ENCODE peak calls at places on chromosomes 6 and 20, in nine cellular contexts. One of them, this sample, is unnamed.

GRCh38 chr20:12677925-12678324 is 330.8 kb upstream of the SPTLC3 start:
- DNase-seq in vagina: no peak
- DNase-seq in HFF-Myc: no peak
- DNase-seq in BE2C: no peak
- DNase-seq in SHP77: no peak
- DNase-seq in sciatic nerve: no peak
- DNase-seq in HFFc6: no peak
- DNase-seq in anterior cingulate cortex: no peak
- DNase-seq in Kasumi-1: no peak
- DNase-seq in this sample: no peak

GRCh38 chr6:15594512-15595241 is 68.2 kb downstream of the DTNBP1 start:
- DNase-seq in SHP77: no peak
- DNase-seq in BE2C: no peak
- DNase-seq in HFFc6: no peak
- DNase-seq in anterior cingulate cortex: no peak
- DNase-seq in HFF-Myc: no peak
- DNase-seq in vagina: no peak
- DNase-seq in Kasumi-1: no peak
- DNase-seq in sciatic nerve: no peak
- DNase-seq in this sample: no peak

GRCh38 chr6:161301338-161301737 is 27.5 kb upstream of the AGPAT4 start:
- DNase-seq in HFF-Myc: peak; percentile 5
- DNase-seq in HFFc6: peak; percentile 38
- DNase-seq in SHP77: no peak
- DNase-seq in sciatic nerve: no peak
- DNase-seq in BE2C: no peak
- DNase-seq in anterior cingulate cortex: no peak
- DNase-seq in vagina: no peak
- DNase-seq in Kasumi-1: no peak
- DNase-seq in this sample: no peak

GRCh38 chr6:169575365-169575764 is 126.5 kb downstream of the WDR27 start:
- DNase-seq in HFF-Myc: no peak
- DNase-seq in Kasumi-1: no peak
- DNase-seq in sciatic nerve: no peak
- DNase-seq in BE2C: no peak
- DNase-seq in anterior cingulate cortex: no peak
- DNase-seq in vagina: no peak
- DNase-seq in SHP77: no peak
- DNase-seq in HFFc6: no peak
- DNase-seq in this sample: no peak

GRCh38 chr6:115796061-115796460 is 264.6 kb downstream of the FRK start:
- DNase-seq in Kasumi-1: no peak
- DNase-seq in SHP77: no peak
- DNase-seq in sciatic nerve: no peak
- DNase-seq in HFF-Myc: no peak
- DNase-seq in anterior cingulate cortex: no peak
- DNase-seq in vagina: no peak
- DNase-seq in HFFc6: no peak
- DNase-seq in BE2C: no peak
- DNase-seq in this sample: no peak

GRCh38 chr20:32354592-32355416 is 3.3 kb upstream of the ASXL1 start:
- DNase-seq in HFFc6: peak; percentile 75
- DNase-seq in SHP77: no peak
- DNase-seq in sciatic nerve: no peak
- DNase-seq in Kasumi-1: no peak
- DNase-seq in anterior cingulate cortex: no peak
- DNase-seq in vagina: no peak
- DNase-seq in BE2C: peak; percentile 78
- DNase-seq in HFF-Myc: no peak
- DNase-seq in this sample: no peak

GRCh38 chr6:158686791-158687381 is 37.0 kb downstream of the SYTL3 start:
- DNase-seq in sciatic nerve: no peak
- DNase-seq in vagina: peak; percentile 25
- DNase-seq in Kasumi-1: peak; percentile 91
- DNase-seq in SHP77: no peak
- DNase-seq in anterior cingulate cortex: no peak
- DNase-seq in HFFc6: no peak
- DNase-seq in HFF-Myc: no peak
- DNase-seq in BE2C: no peak
- DNase-seq in this sample: no peak

GRCh38 chr20:63191400-63191799 is 24.5 kb downstream of the YTHDF1 start:
- DNase-seq in vagina: no peak
- DNase-seq in anterior cingulate cortex: no peak
- DNase-seq in sciatic nerve: no peak
- DNase-seq in Kasumi-1: no peak
- DNase-seq in BE2C: peak; percentile 55
- DNase-seq in SHP77: peak; percentile 99
- DNase-seq in HFF-Myc: no peak
- DNase-seq in HFFc6: no peak
- DNase-seq in this sample: no peak

GRCh38 chr6:168671863-168672546 is 231.0 kb downstream of the SMOC2 start:
- DNase-seq in Kasumi-1: no peak
- DNase-seq in SHP77: no peak
- DNase-seq in HFFc6: no peak
- DNase-seq in HFF-Myc: no peak
- DNase-seq in anterior cingulate cortex: no peak
- DNase-seq in sciatic nerve: no peak
- DNase-seq in BE2C: no peak
- DNase-seq in vagina: no peak
- DNase-seq in this sample: no peak

GRCh38 chr6:136647363-136647763 is 97.1 kb upstream of the MAP7 start:
- DNase-seq in HFF-Myc: peak; percentile 46
- DNase-seq in sciatic nerve: no peak
- DNase-seq in HFFc6: no peak
- DNase-seq in BE2C: no peak
- DNase-seq in anterior cingulate cortex: no peak
- DNase-seq in Kasumi-1: no peak
- DNase-seq in vagina: no peak
- DNase-seq in SHP77: no peak
- DNase-seq in this sample: no peak

GRCh38 chr6:111478064-111478476 is 4.9 kb downstream of the REV3L start:
- DNase-seq in vagina: no peak
- DNase-seq in HFFc6: peak; percentile 19
- DNase-seq in anterior cingulate cortex: no peak
- DNase-seq in BE2C: no peak
- DNase-seq in Kasumi-1: peak; percentile 52
- DNase-seq in SHP77: no peak
- DNase-seq in sciatic nerve: no peak
- DNase-seq in HFF-Myc: no peak
- DNase-seq in this sample: no peak

GRCh38 chr6:170433163-170434095 is 119.7 kb downstream of the PSMB1 start:
- DNase-seq in vagina: peak; percentile 82
- DNase-seq in Kasumi-1: no peak
- DNase-seq in anterior cingulate cortex: no peak
- DNase-seq in SHP77: no peak
- DNase-seq in sciatic nerve: no peak
- DNase-seq in HFF-Myc: no peak
- DNase-seq in BE2C: no peak
- DNase-seq in HFFc6: no peak
- DNase-seq in this sample: no peak

GRCh38 chr20:57881466-57882405 is 171.9 kb upstream of the PMEPA1 start:
- DNase-seq in SHP77: no peak
- DNase-seq in HFFc6: no peak
- DNase-seq in sciatic nerve: no peak
- DNase-seq in anterior cingulate cortex: no peak
- DNase-seq in Kasumi-1: no peak
- DNase-seq in HFF-Myc: peak; percentile 45
- DNase-seq in BE2C: peak; percentile 59
- DNase-seq in vagina: peak; percentile 77
- DNase-seq in this sample: no peak

GRCh38 chr6:38865521-38866174 is 150.5 kb downstream of the DNAH8 start:
- DNase-seq in BE2C: no peak
- DNase-seq in anterior cingulate cortex: no peak
- DNase-seq in SHP77: no peak
- DNase-seq in vagina: no peak
- DNase-seq in HFFc6: no peak
- DNase-seq in sciatic nerve: no peak
- DNase-seq in Kasumi-1: no peak
- DNase-seq in HFF-Myc: no peak
- DNase-seq in this sample: no peak

GRCh38 chr6:112881828-112882227 is 534.7 kb downstream of the RFPL4B start:
- DNase-seq in vagina: no peak
- DNase-seq in HFF-Myc: no peak
- DNase-seq in sciatic nerve: no peak
- DNase-seq in BE2C: no peak
- DNase-seq in Kasumi-1: no peak
- DNase-seq in SHP77: no peak
- DNase-seq in HFFc6: peak; percentile 23
- DNase-seq in anterior cingulate cortex: no peak
- DNase-seq in this sample: no peak

GRCh38 chr6:138231399-138231886 is 13.2 kb upstream of the PBOV1 start:
- DNase-seq in vagina: no peak
- DNase-seq in Kasumi-1: no peak
- DNase-seq in anterior cingulate cortex: no peak
- DNase-seq in HFF-Myc: no peak
- DNase-seq in sciatic nerve: no peak
- DNase-seq in SHP77: peak; percentile 15
- DNase-seq in BE2C: no peak
- DNase-seq in HFFc6: no peak
- DNase-seq in this sample: no peak

GRCh38 chr20:44754554-44754953 is 8.9 kb downstream of the KCNK15 start:
- DNase-seq in HFF-Myc: no peak
- DNase-seq in anterior cingulate cortex: no peak
- DNase-seq in SHP77: no peak
- DNase-seq in BE2C: no peak
- DNase-seq in Kasumi-1: no peak
- DNase-seq in HFFc6: no peak
- DNase-seq in vagina: no peak
- DNase-seq in sciatic nerve: no peak
- DNase-seq in this sample: no peak

GRCh38 chr6:132425176-132425575 is 23.9 kb upstream of the MOXD1 start:
- DNase-seq in SHP77: no peak
- DNase-seq in Kasumi-1: no peak
- DNase-seq in HFFc6: no peak
- DNase-seq in anterior cingulate cortex: no peak
- DNase-seq in BE2C: no peak
- DNase-seq in HFF-Myc: no peak
- DNase-seq in vagina: no peak
- DNase-seq in sciatic nerve: no peak
- DNase-seq in this sample: no peak

GRCh38 chr20:49586967-49587587 is 19.1 kb upstream of the PTGIS start:
- DNase-seq in sciatic nerve: no peak
- DNase-seq in Kasumi-1: no peak
- DNase-seq in BE2C: no peak
- DNase-seq in vagina: no peak
- DNase-seq in anterior cingulate cortex: no peak
- DNase-seq in HFFc6: peak; percentile 24
- DNase-seq in HFF-Myc: peak; percentile 91
- DNase-seq in SHP77: no peak
- DNase-seq in this sample: no peak

GRCh38 chr6:7264041-7264440 is 49.0 kb downstream of the SSR1 start:
- DNase-seq in anterior cingulate cortex: no peak
- DNase-seq in BE2C: no peak
- DNase-seq in Kasumi-1: no peak
- DNase-seq in HFFc6: no peak
- DNase-seq in SHP77: no peak
- DNase-seq in sciatic nerve: no peak
- DNase-seq in vagina: no peak
- DNase-seq in HFF-Myc: no peak
- DNase-seq in this sample: no peak

GRCh38 chr6:131062245-131063027 is 609 bp downstream of the EPB41L2 start:
- DNase-seq in Kasumi-1: peak; percentile 33
- DNase-seq in SHP77: no peak
- DNase-seq in vagina: no peak
- DNase-seq in anterior cingulate cortex: no peak
- DNase-seq in sciatic nerve: peak; percentile 73
- DNase-seq in HFFc6: no peak
- DNase-seq in BE2C: peak; percentile 13
- DNase-seq in HFF-Myc: no peak
- DNase-seq in this sample: peak; percentile 41

GRCh38 chr6:32442243-32442667 is 2.6 kb downstream of the HLA-DRA start:
- DNase-seq in Kasumi-1: no peak
- DNase-seq in BE2C: no peak
- DNase-seq in SHP77: no peak
- DNase-seq in HFF-Myc: no peak
- DNase-seq in anterior cingulate cortex: no peak
- DNase-seq in sciatic nerve: no peak
- DNase-seq in HFFc6: no peak
- DNase-seq in vagina: no peak
- DNase-seq in this sample: no peak

GRCh38 chr6:12343122-12343439 is 52.9 kb downstream of the EDN1 start:
- DNase-seq in Kasumi-1: no peak
- DNase-seq in SHP77: no peak
- DNase-seq in HFFc6: peak; percentile 21
- DNase-seq in HFF-Myc: no peak
- DNase-seq in BE2C: no peak
- DNase-seq in sciatic nerve: no peak
- DNase-seq in anterior cingulate cortex: no peak
- DNase-seq in vagina: no peak
- DNase-seq in this sample: no peak

GRCh38 chr6:3322366-3322890 is 63.7 kb downstream of the PSMG4 start:
- DNase-seq in sciatic nerve: peak; percentile 48
- DNase-seq in Kasumi-1: no peak
- DNase-seq in HFFc6: no peak
- DNase-seq in anterior cingulate cortex: no peak
- DNase-seq in BE2C: no peak
- DNase-seq in HFF-Myc: no peak
- DNase-seq in vagina: no peak
- DNase-seq in SHP77: no peak
- DNase-seq in this sample: no peak

GRCh38 chr6:169162249-169162967 is 91.2 kb downstream of the THBS2 start:
- DNase-seq in SHP77: no peak
- DNase-seq in anterior cingulate cortex: no peak
- DNase-seq in Kasumi-1: no peak
- DNase-seq in HFFc6: no peak
- DNase-seq in sciatic nerve: no peak
- DNase-seq in vagina: no peak
- DNase-seq in BE2C: no peak
- DNase-seq in HFF-Myc: no peak
- DNase-seq in this sample: no peak

GRCh38 chr6:31007694-31008093 is 2.6 kb upstream of the MUC22 start:
- DNase-seq in sciatic nerve: no peak
- DNase-seq in BE2C: no peak
- DNase-seq in vagina: no peak
- DNase-seq in Kasumi-1: no peak
- DNase-seq in anterior cingulate cortex: no peak
- DNase-seq in HFF-Myc: peak; percentile 20
- DNase-seq in SHP77: no peak
- DNase-seq in HFFc6: peak; percentile 67
- DNase-seq in this sample: no peak

GRCh38 chr6:151627689-151628444 is 134.1 kb downstream of the CCDC170 start:
- DNase-seq in SHP77: no peak
- DNase-seq in vagina: no peak
- DNase-seq in BE2C: no peak
- DNase-seq in HFFc6: no peak
- DNase-seq in sciatic nerve: no peak
- DNase-seq in anterior cingulate cortex: no peak
- DNase-seq in Kasumi-1: no peak
- DNase-seq in HFF-Myc: no peak
- DNase-seq in this sample: no peak

GRCh38 chr6:105384004-105384403 is 18.9 kb downstream of the PREP start:
- DNase-seq in BE2C: no peak
- DNase-seq in SHP77: no peak
- DNase-seq in anterior cingulate cortex: no peak
- DNase-seq in sciatic nerve: no peak
- DNase-seq in Kasumi-1: no peak
- DNase-seq in HFF-Myc: no peak
- DNase-seq in vagina: no peak
- DNase-seq in HFFc6: no peak
- DNase-seq in this sample: no peak

GRCh38 chr20:15584507-15584906 is 988.7 kb downstream of the KIF16B start:
- DNase-seq in vagina: no peak
- DNase-seq in anterior cingulate cortex: no peak
- DNase-seq in Kasumi-1: no peak
- DNase-seq in HFF-Myc: no peak
- DNase-seq in BE2C: no peak
- DNase-seq in HFFc6: no peak
- DNase-seq in SHP77: no peak
- DNase-seq in sciatic nerve: no peak
- DNase-seq in this sample: no peak

GRCh38 chr6:133553652-133554051 is 312.5 kb downstream of the EYA4 start:
- DNase-seq in BE2C: peak; percentile 72
- DNase-seq in vagina: no peak
- DNase-seq in HFF-Myc: no peak
- DNase-seq in sciatic nerve: no peak
- DNase-seq in HFFc6: peak; percentile 40
- DNase-seq in Kasumi-1: peak; percentile 77
- DNase-seq in anterior cingulate cortex: no peak
- DNase-seq in SHP77: peak; percentile 35
- DNase-seq in this sample: peak; percentile 10

GRCh38 chr20:13113731-13114130 is 105.0 kb downstream of the SPTLC3 start:
- DNase-seq in BE2C: no peak
- DNase-seq in anterior cingulate cortex: no peak
- DNase-seq in vagina: no peak
- DNase-seq in SHP77: no peak
- DNase-seq in HFFc6: no peak
- DNase-seq in sciatic nerve: no peak
- DNase-seq in Kasumi-1: no peak
- DNase-seq in HFF-Myc: no peak
- DNase-seq in this sample: no peak

This sample was measured in caudate nucleus.